ENCODE peak calls at places on chromosome 14, in nine cellular contexts. One of them, this sample, is unnamed.

GRCh38 chr14:29227631-29228030 is 461.0 kb downstream of the FOXG1 start:
- DNase-seq in HT-29: no peak
- DNase-seq in stimulated activated CD4-positive, alpha-beta T cell treated with anti-CD3 and anti-CD28 coated beads, Interleukin-1b, Interleukin-23, amount 100 ng/mL, for 1 hour: no peak
- DNase-seq in choroid plexus epithelial cell: peak
- DNase-seq in CMK: no peak
- DNase-seq in CD8-positive, alpha-beta memory T cell: no peak
- DNase-seq in naive thymus-derived CD8-positive, alpha-beta T cell: no peak
- DNase-seq in A172: no peak
- DNase-seq in HTR-8/SVneo: no peak
- DNase-seq in this sample: no peak

GRCh38 chr14:91980157-91980556 is 32.7 kb upstream of the FBLN5 start:
- DNase-seq in HT-29: no peak
- DNase-seq in A172: peak
- DNase-seq in CMK: no peak
- DNase-seq in naive thymus-derived CD8-positive, alpha-beta T cell: no peak
- DNase-seq in CD8-positive, alpha-beta memory T cell: no peak
- DNase-seq in stimulated activated CD4-positive, alpha-beta T cell treated with anti-CD3 and anti-CD28 coated beads, Interleukin-1b, Interleukin-23, amount 100 ng/mL, for 1 hour: no peak
- DNase-seq in choroid plexus epithelial cell: peak
- DNase-seq in HTR-8/SVneo: peak
- DNase-seq in this sample: no peak

GRCh38 chr14:58258156-58258555 is 13.5 kb downstream of the PSMA3 start:
- DNase-seq in choroid plexus epithelial cell: peak
- DNase-seq in HTR-8/SVneo: no peak
- DNase-seq in A172: no peak
- DNase-seq in naive thymus-derived CD8-positive, alpha-beta T cell: no peak
- DNase-seq in stimulated activated CD4-positive, alpha-beta T cell treated with anti-CD3 and anti-CD28 coated beads, Interleukin-1b, Interleukin-23, amount 100 ng/mL, for 1 hour: no peak
- DNase-seq in CMK: no peak
- DNase-seq in CD8-positive, alpha-beta memory T cell: no peak
- DNase-seq in HT-29: no peak
- DNase-seq in this sample: no peak

GRCh38 chr14:70934502-70935134 is 27.4 kb downstream of the PCNX1 start:
- DNase-seq in choroid plexus epithelial cell: peak
- DNase-seq in CMK: no peak
- DNase-seq in CD8-positive, alpha-beta memory T cell: no peak
- DNase-seq in stimulated activated CD4-positive, alpha-beta T cell treated with anti-CD3 and anti-CD28 coated beads, Interleukin-1b, Interleukin-23, amount 100 ng/mL, for 1 hour: no peak
- DNase-seq in HTR-8/SVneo: no peak
- DNase-seq in naive thymus-derived CD8-positive, alpha-beta T cell: no peak
- DNase-seq in A172: no peak
- DNase-seq in HT-29: peak
- DNase-seq in this sample: no peak

GRCh38 chr14:105861985-105862465 is 335.6 kb downstream of the TMEM121 start:
- DNase-seq in choroid plexus epithelial cell: no peak
- DNase-seq in HTR-8/SVneo: no peak
- DNase-seq in stimulated activated CD4-positive, alpha-beta T cell treated with anti-CD3 and anti-CD28 coated beads, Interleukin-1b, Interleukin-23, amount 100 ng/mL, for 1 hour: no peak
- DNase-seq in naive thymus-derived CD8-positive, alpha-beta T cell: peak
- DNase-seq in A172: no peak
- DNase-seq in CD8-positive, alpha-beta memory T cell: peak
- DNase-seq in HT-29: no peak
- DNase-seq in CMK: no peak
- DNase-seq in this sample: peak

GRCh38 chr14:90510208-90510607 is 113.4 kb downstream of the CALM1 start:
- DNase-seq in naive thymus-derived CD8-positive, alpha-beta T cell: no peak
- DNase-seq in stimulated activated CD4-positive, alpha-beta T cell treated with anti-CD3 and anti-CD28 coated beads, Interleukin-1b, Interleukin-23, amount 100 ng/mL, for 1 hour: no peak
- DNase-seq in HT-29: peak
- DNase-seq in CD8-positive, alpha-beta memory T cell: no peak
- DNase-seq in HTR-8/SVneo: no peak
- DNase-seq in choroid plexus epithelial cell: no peak
- DNase-seq in CMK: no peak
- DNase-seq in A172: no peak
- DNase-seq in this sample: no peak

GRCh38 chr14:27409936-27410335 is 812.1 kb upstream of the NOVA1 start:
- DNase-seq in naive thymus-derived CD8-positive, alpha-beta T cell: no peak
- DNase-seq in HTR-8/SVneo: no peak
- DNase-seq in stimulated activated CD4-positive, alpha-beta T cell treated with anti-CD3 and anti-CD28 coated beads, Interleukin-1b, Interleukin-23, amount 100 ng/mL, for 1 hour: no peak
- DNase-seq in CMK: no peak
- DNase-seq in HT-29: no peak
- DNase-seq in choroid plexus epithelial cell: no peak
- DNase-seq in A172: no peak
- DNase-seq in CD8-positive, alpha-beta memory T cell: no peak
- DNase-seq in this sample: no peak

GRCh38 chr14:83923836-83924235 is 1606.1 kb upstream of the FLRT2 start:
- DNase-seq in stimulated activated CD4-positive, alpha-beta T cell treated with anti-CD3 and anti-CD28 coated beads, Interleukin-1b, Interleukin-23, amount 100 ng/mL, for 1 hour: no peak
- DNase-seq in A172: no peak
- DNase-seq in naive thymus-derived CD8-positive, alpha-beta T cell: no peak
- DNase-seq in CMK: no peak
- DNase-seq in choroid plexus epithelial cell: no peak
- DNase-seq in HTR-8/SVneo: no peak
- DNase-seq in CD8-positive, alpha-beta memory T cell: no peak
- DNase-seq in HT-29: no peak
- DNase-seq in this sample: no peak

GRCh38 chr14:99395904-99396530 is 84.6 kb downstream of the SETD3 start:
- DNase-seq in A172: peak
- DNase-seq in CD8-positive, alpha-beta memory T cell: peak
- DNase-seq in HT-29: no peak
- DNase-seq in naive thymus-derived CD8-positive, alpha-beta T cell: no peak
- DNase-seq in HTR-8/SVneo: no peak
- DNase-seq in CMK: no peak
- DNase-seq in stimulated activated CD4-positive, alpha-beta T cell treated with anti-CD3 and anti-CD28 coated beads, Interleukin-1b, Interleukin-23, amount 100 ng/mL, for 1 hour: no peak
- DNase-seq in choroid plexus epithelial cell: peak
- DNase-seq in this sample: peak

GRCh38 chr14:91985008-91985407 is 37.5 kb upstream of the FBLN5 start:
- DNase-seq in choroid plexus epithelial cell: peak
- DNase-seq in naive thymus-derived CD8-positive, alpha-beta T cell: no peak
- DNase-seq in stimulated activated CD4-positive, alpha-beta T cell treated with anti-CD3 and anti-CD28 coated beads, Interleukin-1b, Interleukin-23, amount 100 ng/mL, for 1 hour: no peak
- DNase-seq in CD8-positive, alpha-beta memory T cell: no peak
- DNase-seq in A172: peak
- DNase-seq in HT-29: no peak
- DNase-seq in HTR-8/SVneo: no peak
- DNase-seq in CMK: no peak
- DNase-seq in this sample: no peak